ENCODE peak calls at places on chromosomes 6 and 20, in four cellular contexts. R is left cardiac atrium, F is DMS 273 treated with DMSO at 0.1 percent for 48 hours, H is posterior cingulate gyrus. M is an unnamed sample.
A peak's percentile ranks its signal among the peaks of the same experiment; 100 is the strongest.

GRCh38 chr6:43383021-43383667 is 13.7 kb upstream of the ZNF318 start:
- DNase-seq in R (no peak), F (no peak), H (no peak), M (peak; percentile 83)

GRCh38 chr20:10634683-10635411 is 39.0 kb downstream of the JAG1 start:
- DNase-seq in R (no peak), F (no peak), H (no peak), M (peak; percentile 76)

GRCh38 chr20:46221271-46221670 is 87.0 kb downstream of the CDH22 start:
- DNase-seq in R (no peak), F (no peak), H (peak; percentile 49), M (no peak)

GRCh38 chr6:43150051-43150751 is 20.9 kb upstream of the SRF start:
- DNase-seq in R (no peak), F (no peak), H (no peak), M (no peak)

GRCh38 chr6:23873161-23873560 is 252.9 kb upstream of the NRSN1 start:
- DNase-seq in R (no peak), F (no peak), H (no peak), M (no peak)

GRCh38 chr6:34182751-34183531 is 37.1 kb upstream of the GRM4 start:
- DNase-seq in R (no peak), F (no peak), H (no peak), M (peak; percentile 10)

GRCh38 chr6:163420315-163420667 is 5.8 kb downstream of the QKI start:
- DNase-seq in R (no peak), F (no peak), H (no peak), M (no peak)

GRCh38 chr6:6546318-6547110 is 42.0 kb upstream of the LY86 start:
- DNase-seq in R (peak; percentile 41), F (peak; percentile 74), H (peak; percentile 66), M (peak; percentile 8)

GRCh38 chr20:37781626-37782025 is 87.8 kb downstream of the CTNNBL1 start:
- DNase-seq in R (no peak), F (no peak), H (no peak), M (peak; percentile 23)

GRCh38 chr6:1630771-1631217 is 21.1 kb downstream of the FOXC1 start:
- DNase-seq in R (no peak), F (no peak), H (peak; percentile 0), M (no peak)

GRCh38 chr20:46343358-46344357 is 35.4 kb upstream of the CDH22 start:
- DNase-seq in R (no peak), F (peak; percentile 89), H (no peak), M (no peak)

GRCh38 chr20:47269309-47270165 is 87.0 kb downstream of the ZMYND8 start:
- DNase-seq in R (no peak), F (no peak), H (no peak), M (peak; percentile 54)

GRCh38 chr6:83488861-83489260 is 23.5 kb upstream of the PRSS35 start:
- DNase-seq in R (no peak), F (no peak), H (no peak), M (no peak)

GRCh38 chr6:73079611-73079955 is 145.7 kb downstream of the KHDC1L start:
- DNase-seq in R (no peak), F (no peak), H (no peak), M (peak; percentile 71)

GRCh38 chr6:37696220-37696840 is 1.4 kb downstream of the MDGA1 start:
- DNase-seq in R (peak; percentile 39), F (no peak), H (peak; percentile 21), M (peak; percentile 38)